ENCODE peak calls at places on chromosomes 2 and 18, in five cellular contexts. One of them, this sample, is unnamed.

GRCh38 chr2:38190542-38191218 is 114.7 kb upstream of the CYP1B1 start:
- DNase-seq in GM23248: peak; percentile 90
- DNase-seq in spleen: no peak
- DNase-seq in left ventricle myocardium inferior: no peak
- DNase-seq in psoas muscle: no peak
- DNase-seq in this sample: no peak

GRCh38 chr2:33134086-33134763 is 187.5 kb downstream of the LTBP1 start:
- DNase-seq in GM23248: peak; percentile 97
- DNase-seq in psoas muscle: peak; percentile 65
- DNase-seq in spleen: no peak
- DNase-seq in left ventricle myocardium inferior: peak; percentile 51
- DNase-seq in this sample: peak; percentile 31

GRCh38 chr2:216142540-216142939 is 33.4 kb downstream of the XRCC5 start:
- DNase-seq in psoas muscle: no peak
- DNase-seq in left ventricle myocardium inferior: no peak
- DNase-seq in GM23248: peak; percentile 69
- DNase-seq in spleen: no peak
- DNase-seq in this sample: no peak

GRCh38 chr2:9752441-9753275 is 90.6 kb upstream of the TAF1B start:
- DNase-seq in psoas muscle: no peak
- DNase-seq in left ventricle myocardium inferior: no peak
- DNase-seq in GM23248: peak; percentile 96
- DNase-seq in spleen: no peak
- DNase-seq in this sample: no peak

GRCh38 chr2:27086090-27086721 is 366 bp upstream of the KHK start:
- DNase-seq in psoas muscle: peak; percentile 96
- DNase-seq in spleen: peak; percentile 100
- DNase-seq in left ventricle myocardium inferior: peak; percentile 96
- DNase-seq in GM23248: peak; percentile 95
- DNase-seq in this sample: peak; percentile 96

GRCh38 chr2:121200419-121201315 is 84.3 kb downstream of the TFCP2L1 start:
- DNase-seq in GM23248: no peak
- DNase-seq in spleen: peak; percentile 54
- DNase-seq in psoas muscle: no peak
- DNase-seq in left ventricle myocardium inferior: no peak
- DNase-seq in this sample: no peak

GRCh38 chr2:218744615-218745014 is 34.0 kb downstream of the TTLL4 start:
- DNase-seq in left ventricle myocardium inferior: no peak
- DNase-seq in psoas muscle: no peak
- DNase-seq in spleen: no peak
- DNase-seq in GM23248: no peak
- DNase-seq in this sample: no peak

GRCh38 chr2:231456295-231457004 is 7.8 kb downstream of the NCL start:
- DNase-seq in left ventricle myocardium inferior: no peak
- DNase-seq in GM23248: no peak
- DNase-seq in psoas muscle: no peak
- DNase-seq in spleen: no peak
- DNase-seq in this sample: no peak

GRCh38 chr2:225948903-225949302 is 549.4 kb downstream of the NYAP2 start:
- DNase-seq in GM23248: no peak
- DNase-seq in psoas muscle: no peak
- DNase-seq in left ventricle myocardium inferior: no peak
- DNase-seq in spleen: no peak
- DNase-seq in this sample: no peak

GRCh38 chr2:45199973-45200372 is 190.7 kb upstream of the SIX2 start:
- DNase-seq in left ventricle myocardium inferior: no peak
- DNase-seq in spleen: no peak
- DNase-seq in psoas muscle: no peak
- DNase-seq in GM23248: peak; percentile 84
- DNase-seq in this sample: no peak

GRCh38 chr2:35468271-35468670 is 887.3 kb upstream of the CRIM1 start:
- DNase-seq in left ventricle myocardium inferior: no peak
- DNase-seq in psoas muscle: no peak
- DNase-seq in GM23248: no peak
- DNase-seq in spleen: no peak
- DNase-seq in this sample: no peak

GRCh38 chr2:46393865-46394264 is 85.5 kb upstream of the TMEM247 start:
- DNase-seq in left ventricle myocardium inferior: no peak
- DNase-seq in psoas muscle: no peak
- DNase-seq in spleen: no peak
- DNase-seq in GM23248: no peak
- DNase-seq in this sample: no peak

GRCh38 chr2:20411361-20411894 is 35.4 kb upstream of the RHOB start:
- DNase-seq in psoas muscle: peak; percentile 86
- DNase-seq in spleen: peak; percentile 93
- DNase-seq in left ventricle myocardium inferior: peak; percentile 90
- DNase-seq in GM23248: peak; percentile 90
- DNase-seq in this sample: peak; percentile 77

GRCh38 chr2:22981785-22982184 is 403.2 kb upstream of the KLHL29 start:
- DNase-seq in left ventricle myocardium inferior: no peak
- DNase-seq in GM23248: no peak
- DNase-seq in psoas muscle: no peak
- DNase-seq in spleen: no peak
- DNase-seq in this sample: no peak

GRCh38 chr2:184644685-184645084 is 46.4 kb downstream of the ZNF804A start:
- DNase-seq in psoas muscle: no peak
- DNase-seq in GM23248: peak; percentile 34
- DNase-seq in left ventricle myocardium inferior: no peak
- DNase-seq in spleen: no peak
- DNase-seq in this sample: no peak

GRCh38 chr2:33777791-33778190 is 178.7 kb upstream of the FAM98A start:
- DNase-seq in GM23248: peak; percentile 72
- DNase-seq in left ventricle myocardium inferior: no peak
- DNase-seq in psoas muscle: no peak
- DNase-seq in spleen: no peak
- DNase-seq in this sample: no peak

GRCh38 chr2:111705711-111706323 is 178.2 kb downstream of the ANAPC1 start:
- DNase-seq in spleen: no peak
- DNase-seq in psoas muscle: peak; percentile 53
- DNase-seq in left ventricle myocardium inferior: no peak
- DNase-seq in GM23248: peak; percentile 75
- DNase-seq in this sample: no peak

GRCh38 chr2:190440113-190440512 is 32.0 kb downstream of the MFSD6 start:
- DNase-seq in spleen: no peak
- DNase-seq in left ventricle myocardium inferior: no peak
- DNase-seq in psoas muscle: no peak
- DNase-seq in GM23248: no peak
- DNase-seq in this sample: no peak
- H3K4me1 ChIP-seq in spleen: peaks cover 12% of the 10 kb centered on the region
- H3K4me1 ChIP-seq in left ventricle myocardium inferior: peaks cover 43% of the 10 kb centered on the region
- H3K4me1 ChIP-seq in psoas muscle: no peaks in the 10 kb centered on the region
- H3K4me1 ChIP-seq in GM23248: peaks cover 4% of the 10 kb centered on the region
- H3K4me1 ChIP-seq in this sample: peaks cover 32% of the 10 kb centered on the region

GRCh38 chr2:157839162-157839801 is 36.8 kb downstream of the ACVR1 start:
- DNase-seq in GM23248: peak; percentile 56
- DNase-seq in spleen: no peak
- DNase-seq in psoas muscle: peak; percentile 23
- DNase-seq in left ventricle myocardium inferior: no peak
- DNase-seq in this sample: peak; percentile 25

GRCh38 chr2:157840568-157841156 is 35.5 kb downstream of the ACVR1 start:
- DNase-seq in GM23248: no peak
- DNase-seq in left ventricle myocardium inferior: peak; percentile 64
- DNase-seq in spleen: no peak
- DNase-seq in psoas muscle: peak; percentile 28
- DNase-seq in this sample: no peak

GRCh38 chr2:157839822-157840221 is 36.3 kb downstream of the ACVR1 start:
- DNase-seq in spleen: no peak
- DNase-seq in left ventricle myocardium inferior: no peak
- DNase-seq in GM23248: no peak
- DNase-seq in psoas muscle: no peak
- DNase-seq in this sample: no peak

GRCh38 chr2:157837851-157838441 is 38.2 kb downstream of the ACVR1 start:
- DNase-seq in spleen: no peak
- DNase-seq in GM23248: peak; percentile 63
- DNase-seq in psoas muscle: peak; percentile 62
- DNase-seq in left ventricle myocardium inferior: peak; percentile 33
- DNase-seq in this sample: peak; percentile 60

DNA sequence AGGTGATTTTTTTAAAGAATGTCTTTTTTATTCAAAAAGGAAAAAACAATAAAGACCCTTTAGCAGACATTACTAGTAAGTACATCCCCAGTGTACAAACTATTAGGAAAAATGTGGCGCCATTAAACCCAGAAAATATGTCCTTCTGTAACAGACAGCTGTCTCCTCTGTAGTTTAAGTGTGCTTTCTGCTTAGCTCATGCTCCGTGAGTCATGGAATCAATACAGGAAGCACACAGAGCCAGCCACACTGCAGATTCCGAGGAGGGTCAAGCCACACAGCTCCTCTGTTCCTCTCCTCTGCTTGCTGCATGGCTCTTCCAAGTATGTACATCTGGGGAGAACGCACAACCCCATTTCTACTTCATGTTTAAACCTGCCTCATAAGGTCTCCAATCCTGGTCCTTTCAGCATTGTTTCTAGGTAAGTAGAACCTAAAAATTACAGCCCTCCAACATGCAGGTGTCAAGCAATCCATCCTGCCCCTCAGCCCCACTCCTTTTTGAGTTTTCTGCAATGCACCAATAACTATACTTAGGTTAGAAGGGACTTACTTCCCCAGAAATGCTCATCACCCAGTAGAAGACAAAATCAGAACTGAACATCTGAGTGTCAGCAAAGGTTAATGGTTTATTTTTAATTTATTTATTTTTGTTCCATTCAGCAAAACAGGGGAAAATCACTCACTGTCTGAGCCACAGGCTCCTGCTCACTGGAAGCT is 37.5 kb downstream of the ACVR1 start:
- DNase-seq in GM23248: peak; percentile 80
- DNase-seq in left ventricle myocardium inferior: peak; percentile 19
- DNase-seq in psoas muscle: peak; percentile 50
- DNase-seq in spleen: no peak
- DNase-seq in this sample: peak; percentile 53
- H3K4me1 ChIP-seq in GM23248: peaks cover 40% of the 10 kb centered on the region
- H3K4me1 ChIP-seq in left ventricle myocardium inferior: peaks cover 84% of the 10 kb centered on the region
- H3K4me1 ChIP-seq in psoas muscle: peaks cover 76% of the 10 kb centered on the region
- H3K4me1 ChIP-seq in spleen: peaks cover 13% of the 10 kb centered on the region
- H3K4me1 ChIP-seq in this sample: peaks cover 18% of the 10 kb centered on the region

GRCh38 chr18:75211002-75211621 is 515 bp downstream of the TSHZ1 start:
- DNase-seq in left ventricle myocardium inferior: no peak
- DNase-seq in GM23248: peak; percentile 64
- DNase-seq in spleen: peak; percentile 87
- DNase-seq in psoas muscle: peak; percentile 23
- DNase-seq in this sample: no peak
- H3K4me1 ChIP-seq in left ventricle myocardium inferior: peaks cover 86% of the 10 kb centered on the region
- H3K4me1 ChIP-seq in GM23248: peaks cover 36% of the 10 kb centered on the region
- H3K4me1 ChIP-seq in spleen: peaks cover 40% of the 10 kb centered on the region
- H3K4me1 ChIP-seq in psoas muscle: peaks cover 58% of the 10 kb centered on the region
- H3K4me1 ChIP-seq in this sample: peaks cover 20% of the 10 kb centered on the region

DNA sequence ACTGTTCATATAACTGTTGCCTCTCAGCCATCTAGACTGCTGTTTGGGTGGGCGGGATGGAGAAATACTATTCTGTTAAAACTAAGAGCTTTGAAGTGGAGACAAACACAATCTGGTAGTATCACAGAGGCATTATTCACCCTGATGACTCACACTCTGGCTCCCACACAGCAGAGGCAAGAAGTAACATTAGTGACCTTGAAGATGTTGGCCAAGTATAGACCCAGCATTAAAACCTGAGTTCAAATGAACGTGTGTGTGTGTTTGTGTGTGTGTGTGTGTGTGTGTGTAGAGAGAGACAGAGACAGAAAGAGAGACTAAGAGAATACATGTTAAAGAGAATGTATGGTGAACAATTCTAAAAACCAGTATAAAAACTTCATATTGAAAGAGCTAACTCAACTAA is 22.5 kb upstream of the ACVR1 start:
- DNase-seq in spleen: no peak
- DNase-seq in psoas muscle: peak; percentile 25
- DNase-seq in GM23248: peak; percentile 84
- DNase-seq in left ventricle myocardium inferior: no peak
- DNase-seq in this sample: peak; percentile 69
- H3K4me1 ChIP-seq in spleen: no peaks in the 10 kb centered on the region
- H3K4me1 ChIP-seq in psoas muscle: no peaks in the 10 kb centered on the region
- H3K4me1 ChIP-seq in GM23248: peaks cover 38% of the 10 kb centered on the region
- H3K4me1 ChIP-seq in left ventricle myocardium inferior: peaks cover 13% of the 10 kb centered on the region
- H3K4me1 ChIP-seq in this sample: peaks cover 7% of the 10 kb centered on the region

GRCh38 chr2:74037379-74037860 is 52.7 kb downstream of the TET3 start:
- DNase-seq in psoas muscle: no peak
- DNase-seq in GM23248: peak; percentile 34
- DNase-seq in spleen: no peak
- DNase-seq in left ventricle myocardium inferior: no peak
- DNase-seq in this sample: no peak
- H3K4me1 ChIP-seq in psoas muscle: peaks cover 29% of the 10 kb centered on the region
- H3K4me1 ChIP-seq in GM23248: peaks cover 11% of the 10 kb centered on the region
- H3K4me1 ChIP-seq in spleen: peaks cover 36% of the 10 kb centered on the region
- H3K4me1 ChIP-seq in left ventricle myocardium inferior: peaks cover 23% of the 10 kb centered on the region
- H3K4me1 ChIP-seq in this sample: peaks cover 32% of the 10 kb centered on the region

GRCh38 chr2:174392706-174393105 is 2.8 kb upstream of the SCRN3 start:
- DNase-seq in GM23248: peak; percentile 8
- DNase-seq in psoas muscle: no peak
- DNase-seq in left ventricle myocardium inferior: no peak
- DNase-seq in spleen: no peak
- DNase-seq in this sample: no peak
- H3K4me1 ChIP-seq in GM23248: peaks cover 22% of the 10 kb centered on the region
- H3K4me1 ChIP-seq in psoas muscle: peaks cover 22% of the 10 kb centered on the region
- H3K4me1 ChIP-seq in left ventricle myocardium inferior: peaks cover 63% of the 10 kb centered on the region
- H3K4me1 ChIP-seq in spleen: peaks cover 26% of the 10 kb centered on the region
- H3K4me1 ChIP-seq in this sample: peaks cover 36% of the 10 kb centered on the region

DNA sequence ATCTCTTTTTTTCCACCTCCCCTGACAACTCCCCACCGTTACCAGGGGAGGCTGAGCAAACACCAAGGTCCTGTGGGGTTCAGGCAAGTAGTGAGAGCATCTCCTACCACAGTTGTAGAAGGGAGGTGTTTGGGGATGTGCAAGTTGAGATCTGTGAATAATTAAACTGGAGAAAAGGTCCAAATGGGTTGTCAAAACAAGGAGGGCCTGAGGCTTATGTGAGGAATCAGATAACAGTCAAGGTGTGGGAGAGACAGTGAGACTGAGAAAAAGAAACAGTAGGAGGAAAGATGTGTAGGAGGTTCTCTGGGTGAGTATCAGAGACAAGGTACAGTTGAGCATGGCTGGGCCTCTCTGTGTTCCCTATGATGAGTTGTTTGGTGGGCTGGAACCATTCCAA is 194.6 kb downstream of the CYRIA start:
- DNase-seq in psoas muscle: no peak
- DNase-seq in spleen: no peak
- DNase-seq in left ventricle myocardium inferior: no peak
- DNase-seq in GM23248: no peak
- DNase-seq in this sample: no peak
- H3K4me1 ChIP-seq in psoas muscle: no peaks in the 10 kb centered on the region
- H3K4me1 ChIP-seq in spleen: no peaks in the 10 kb centered on the region
- H3K4me1 ChIP-seq in left ventricle myocardium inferior: no peaks in the 10 kb centered on the region
- H3K4me1 ChIP-seq in GM23248: no peaks in the 10 kb centered on the region
- H3K4me1 ChIP-seq in this sample: no peaks in the 10 kb centered on the region